ENCODE peak calls at places on chromosome 13, in six cellular contexts. One of them, this sample, is unnamed.

GRCh38 chr13:21625366-21625765 is 21.4 kb upstream of the MICU2 start:
- DNase-seq in CD4-positive, alpha-beta memory T cell: peak
- DNase-seq in left ventricle myocardium inferior: no peak
- DNase-seq in neuronal stem cell: no peak
- DNase-seq in fibroblast of lung: peak
- DNase-seq in left lung: no peak
- DNase-seq in this sample: peak

GRCh38 chr13:102839462-102839861 is 6.4 kb upstream of the ERCC5 start:
- DNase-seq in CD4-positive, alpha-beta memory T cell: no peak
- DNase-seq in left ventricle myocardium inferior: no peak
- DNase-seq in neuronal stem cell: no peak
- DNase-seq in fibroblast of lung: peak
- DNase-seq in left lung: no peak
- DNase-seq in this sample: no peak

GRCh38 chr13:96967248-96967745 is 27.0 kb downstream of the OXGR1 start:
- DNase-seq in CD4-positive, alpha-beta memory T cell: no peak
- DNase-seq in left ventricle myocardium inferior: no peak
- DNase-seq in neuronal stem cell: no peak
- DNase-seq in fibroblast of lung: no peak
- DNase-seq in left lung: no peak
- DNase-seq in this sample: no peak

GRCh38 chr13:59112375-59112774 is 1051.4 kb downstream of the DIAPH3 start:
- DNase-seq in CD4-positive, alpha-beta memory T cell: no peak
- DNase-seq in left ventricle myocardium inferior: no peak
- DNase-seq in neuronal stem cell: no peak
- DNase-seq in fibroblast of lung: peak
- DNase-seq in left lung: no peak
- DNase-seq in this sample: peak

GRCh38 chr13:20608438-20609020 is 41.6 kb downstream of the IFT88 start:
- DNase-seq in CD4-positive, alpha-beta memory T cell: no peak
- DNase-seq in left ventricle myocardium inferior: no peak
- DNase-seq in neuronal stem cell: no peak
- DNase-seq in fibroblast of lung: peak
- DNase-seq in left lung: no peak
- DNase-seq in this sample: no peak

GRCh38 chr13:104968876-104969275 is 1566.6 kb downstream of the EFNB2 start:
- DNase-seq in CD4-positive, alpha-beta memory T cell: no peak
- DNase-seq in left ventricle myocardium inferior: no peak
- DNase-seq in neuronal stem cell: no peak
- DNase-seq in fibroblast of lung: no peak
- DNase-seq in left lung: no peak
- DNase-seq in this sample: no peak

GRCh38 chr13:90594694-90595093 is 752.8 kb upstream of the MIR17HG start:
- DNase-seq in CD4-positive, alpha-beta memory T cell: no peak
- DNase-seq in left ventricle myocardium inferior: no peak
- DNase-seq in neuronal stem cell: no peak
- DNase-seq in fibroblast of lung: peak
- DNase-seq in left lung: no peak
- DNase-seq in this sample: peak

GRCh38 chr13:106797081-106797640 is 229.2 kb upstream of the ARGLU1 start:
- DNase-seq in CD4-positive, alpha-beta memory T cell: no peak
- DNase-seq in left ventricle myocardium inferior: no peak
- DNase-seq in neuronal stem cell: no peak
- DNase-seq in fibroblast of lung: no peak
- DNase-seq in left lung: no peak
- DNase-seq in this sample: no peak

GRCh38 chr13:112096959-112097358 is 30.0 kb downstream of the SOX1 start:
- DNase-seq in CD4-positive, alpha-beta memory T cell: no peak
- DNase-seq in left ventricle myocardium inferior: no peak
- DNase-seq in neuronal stem cell: no peak
- DNase-seq in fibroblast of lung: no peak
- DNase-seq in left lung: no peak
- DNase-seq in this sample: no peak

GRCh38 chr13:28539625-28540286 is 44.8 kb upstream of the FLT1 start:
- DNase-seq in CD4-positive, alpha-beta memory T cell: no peak
- DNase-seq in left ventricle myocardium inferior: no peak
- DNase-seq in neuronal stem cell: no peak
- DNase-seq in fibroblast of lung: no peak
- DNase-seq in left lung: no peak
- DNase-seq in this sample: no peak

GRCh38 chr13:99431927-99432636 is 69.2 kb upstream of the TM9SF2 start:
- DNase-seq in CD4-positive, alpha-beta memory T cell: no peak
- DNase-seq in left ventricle myocardium inferior: no peak
- DNase-seq in neuronal stem cell: no peak
- DNase-seq in fibroblast of lung: no peak
- DNase-seq in left lung: no peak
- DNase-seq in this sample: no peak

GRCh38 chr13:104571161-104571889 is 1505.1 kb upstream of the SLC10A2 start:
- DNase-seq in CD4-positive, alpha-beta memory T cell: no peak
- DNase-seq in left ventricle myocardium inferior: no peak
- DNase-seq in neuronal stem cell: peak
- DNase-seq in fibroblast of lung: peak
- DNase-seq in left lung: no peak
- DNase-seq in this sample: peak

GRCh38 chr13:39485314-39485700 is 117.7 kb downstream of the LHFPL6 start:
- DNase-seq in CD4-positive, alpha-beta memory T cell: no peak
- DNase-seq in left ventricle myocardium inferior: no peak
- DNase-seq in neuronal stem cell: no peak
- DNase-seq in fibroblast of lung: peak
- DNase-seq in left lung: no peak
- DNase-seq in this sample: no peak

DNA sequence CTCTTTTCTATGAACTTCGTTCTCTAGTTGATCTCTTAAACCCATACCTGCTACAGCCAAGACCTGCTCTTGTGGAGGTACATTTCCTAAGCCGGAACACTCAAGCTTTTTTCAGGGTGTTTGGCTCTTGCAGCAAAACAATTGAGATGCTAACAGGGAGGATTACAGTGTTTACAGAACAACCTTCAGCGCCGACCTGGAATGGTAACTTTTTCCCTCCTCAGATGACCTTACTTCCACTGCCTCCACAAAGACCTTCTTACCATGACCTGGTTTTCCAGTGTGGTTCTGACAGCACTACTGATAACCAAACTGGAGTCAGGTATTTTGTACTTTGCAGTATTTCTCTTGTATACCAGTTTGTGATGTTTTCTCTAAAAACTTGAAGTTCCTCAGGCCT is 506 bp downstream of the KCNRG start:
- DNase-seq in CD4-positive, alpha-beta memory T cell: no peak
- DNase-seq in left ventricle myocardium inferior: no peak
- DNase-seq in neuronal stem cell: no peak
- DNase-seq in fibroblast of lung: no peak
- DNase-seq in left lung: no peak
- DNase-seq in this sample: no peak
- H3K4me3 ChIP-seq in CD4-positive, alpha-beta memory T cell: no peak
- H3K4me3 ChIP-seq in left ventricle myocardium inferior: no peak
- H3K4me3 ChIP-seq in neuronal stem cell: no peak
- H3K4me3 ChIP-seq in fibroblast of lung: no peak
- H3K4me3 ChIP-seq in left lung: no peak
- H3K4me3 ChIP-seq in this sample: no peak

GRCh38 chr13:50687545-50687944 is 155.9 kb downstream of the DLEU7 start:
- DNase-seq in CD4-positive, alpha-beta memory T cell: no peak
- DNase-seq in left ventricle myocardium inferior: no peak
- DNase-seq in neuronal stem cell: no peak
- DNase-seq in fibroblast of lung: no peak
- DNase-seq in left lung: no peak
- DNase-seq in this sample: no peak
- H3K27ac ChIP-seq in CD4-positive, alpha-beta memory T cell: no peak
- H3K27ac ChIP-seq in left ventricle myocardium inferior: peak
- H3K27ac ChIP-seq in neuronal stem cell: no peak
- H3K27ac ChIP-seq in fibroblast of lung: no peak
- H3K27ac ChIP-seq in left lung: no peak
- H3K27ac ChIP-seq in this sample: no peak

DNA sequence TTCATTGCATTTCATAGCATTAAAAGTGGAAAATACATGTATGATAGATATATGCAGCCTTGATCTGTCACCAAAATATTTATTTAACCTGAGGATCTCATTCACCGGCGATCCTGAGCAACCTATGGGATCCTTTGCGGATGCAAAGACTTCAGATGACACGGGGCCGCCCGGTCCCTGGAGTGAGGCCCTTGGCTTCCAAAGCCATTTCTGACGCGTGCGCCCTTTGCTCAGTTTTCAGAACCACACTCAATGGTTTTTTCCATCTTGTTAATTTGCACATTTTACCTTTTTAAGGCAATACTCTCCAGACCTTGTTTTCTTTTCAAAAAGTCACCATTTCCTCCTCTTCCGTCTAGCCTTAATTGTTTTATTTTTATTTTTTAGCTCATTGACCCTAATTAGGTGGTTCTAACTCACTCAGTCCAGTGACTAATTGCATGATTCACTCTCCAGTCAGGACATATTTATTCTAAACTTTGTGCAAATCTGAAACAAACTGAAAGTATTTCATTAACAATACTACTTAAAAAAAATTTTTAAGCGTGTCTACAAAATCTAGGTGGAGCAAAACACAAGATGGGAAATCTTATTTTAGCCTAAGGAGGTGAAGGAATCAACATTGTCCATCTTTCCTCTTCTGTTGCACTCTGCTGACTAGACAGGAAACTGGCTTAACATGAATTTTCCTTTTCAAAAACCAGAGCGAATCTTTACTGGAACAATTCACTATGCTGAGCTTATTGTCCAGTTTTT is 47.9 kb downstream of the COL4A1 start:
- DNase-seq in CD4-positive, alpha-beta memory T cell: no peak
- DNase-seq in left ventricle myocardium inferior: no peak
- DNase-seq in neuronal stem cell: no peak
- DNase-seq in fibroblast of lung: peak
- DNase-seq in left lung: no peak
- DNase-seq in this sample: no peak
- H3K4me3 ChIP-seq in CD4-positive, alpha-beta memory T cell: no peak
- H3K4me3 ChIP-seq in left ventricle myocardium inferior: no peak
- H3K4me3 ChIP-seq in neuronal stem cell: no peak
- H3K4me3 ChIP-seq in fibroblast of lung: no peak
- H3K4me3 ChIP-seq in left lung: no peak
- H3K4me3 ChIP-seq in this sample: no peak

DNA sequence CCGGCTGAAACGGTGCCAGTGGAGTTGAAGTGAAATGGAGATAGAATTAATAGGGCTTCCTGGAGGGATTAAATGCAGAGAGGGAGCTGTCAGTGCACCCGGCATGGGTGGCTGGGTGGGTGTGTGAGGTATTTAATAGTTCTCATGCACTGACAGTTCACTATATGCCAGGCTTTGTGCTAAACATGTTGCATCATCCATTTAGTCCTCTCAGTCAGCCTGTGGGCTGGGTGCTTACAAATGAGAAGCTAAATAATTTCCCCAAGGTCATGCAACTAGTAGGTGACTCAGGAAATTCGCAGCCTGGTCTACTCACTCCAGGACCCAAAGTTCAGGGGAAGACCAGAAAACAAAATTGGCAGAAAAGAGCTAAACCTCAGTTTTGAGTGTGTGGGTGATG is 63.5 kb upstream of the SPATA13 start:
- DNase-seq in CD4-positive, alpha-beta memory T cell: no peak
- DNase-seq in left ventricle myocardium inferior: no peak
- DNase-seq in neuronal stem cell: no peak
- DNase-seq in fibroblast of lung: peak
- DNase-seq in left lung: no peak
- DNase-seq in this sample: no peak
- H3K27ac ChIP-seq in CD4-positive, alpha-beta memory T cell: no peak
- H3K27ac ChIP-seq in left ventricle myocardium inferior: no peak
- H3K27ac ChIP-seq in neuronal stem cell: no peak
- H3K27ac ChIP-seq in fibroblast of lung: no peak
- H3K27ac ChIP-seq in left lung: no peak
- H3K27ac ChIP-seq in this sample: no peak

DNA sequence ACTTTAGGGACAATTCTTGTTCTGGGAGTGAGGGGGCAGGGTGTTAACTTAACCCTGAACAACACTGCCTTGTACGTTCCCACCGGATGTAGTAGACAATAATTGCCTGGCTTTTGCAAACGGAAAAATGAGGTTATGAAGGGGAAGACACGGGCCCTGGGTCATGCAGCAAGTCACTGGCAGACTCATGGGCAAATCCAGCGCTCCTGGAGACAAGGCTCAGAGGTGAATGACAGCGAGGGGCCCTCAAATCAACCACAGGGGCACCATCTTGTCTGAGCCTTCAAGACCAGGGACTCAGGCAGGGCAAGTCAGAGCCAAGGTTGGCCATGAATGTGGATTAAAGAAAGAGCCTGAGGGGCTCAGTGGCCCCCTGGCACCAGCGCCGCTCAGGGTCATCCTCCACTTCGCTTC is 2.8 kb downstream of the RASA3 start:
- DNase-seq in CD4-positive, alpha-beta memory T cell: no peak
- DNase-seq in left ventricle myocardium inferior: no peak
- DNase-seq in neuronal stem cell: no peak
- DNase-seq in fibroblast of lung: no peak
- DNase-seq in left lung: no peak
- DNase-seq in this sample: no peak
- H3K4me3 ChIP-seq in CD4-positive, alpha-beta memory T cell: peak
- H3K4me3 ChIP-seq in left ventricle myocardium inferior: peak
- H3K4me3 ChIP-seq in neuronal stem cell: peak
- H3K4me3 ChIP-seq in fibroblast of lung: peak
- H3K4me3 ChIP-seq in left lung: no peak
- H3K4me3 ChIP-seq in this sample: peak

DNA sequence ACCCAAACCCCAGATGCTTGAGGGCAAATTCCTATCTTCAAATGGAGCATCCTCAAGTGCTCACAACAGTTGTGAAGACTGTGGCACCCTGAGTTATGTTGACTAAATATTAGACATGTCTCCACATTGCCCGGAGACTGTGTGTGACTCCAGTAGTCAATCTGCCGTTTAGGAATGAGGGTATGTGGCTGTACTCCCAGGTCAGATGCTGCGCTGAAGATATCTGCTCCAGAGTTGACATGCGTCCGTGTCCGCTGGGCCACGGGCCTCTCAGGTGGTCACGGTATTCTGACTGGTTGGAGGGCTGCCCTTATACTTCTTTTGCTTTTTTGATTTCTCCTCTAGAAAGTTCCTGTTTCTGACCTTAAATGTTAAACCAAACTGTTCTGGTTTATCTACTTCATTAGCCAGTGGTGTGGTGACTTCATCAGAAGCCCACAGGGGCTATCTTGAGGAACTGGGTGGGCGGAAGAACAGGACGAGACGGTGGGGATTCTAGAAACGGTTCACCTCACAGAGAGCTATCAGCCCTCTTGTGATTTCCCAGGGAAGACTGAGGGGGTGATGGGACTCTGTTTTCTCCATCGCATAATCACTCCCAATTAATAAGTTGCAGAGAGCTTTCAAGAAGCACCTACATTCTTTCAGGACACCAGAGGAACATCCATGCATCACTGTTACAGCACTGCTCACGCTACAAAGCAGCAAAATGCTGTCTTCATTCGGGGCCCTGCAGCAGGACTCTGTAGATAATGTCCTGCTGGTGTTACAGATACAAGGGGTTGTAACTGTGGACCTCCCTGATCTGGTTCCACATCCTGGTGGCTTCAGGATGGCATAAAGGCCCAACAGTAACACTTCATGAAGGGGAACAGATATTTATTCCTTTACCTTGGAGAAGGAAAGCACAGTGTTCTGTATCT is 1.3 kb upstream of the LCP1 start:
- DNase-seq in CD4-positive, alpha-beta memory T cell: no peak
- DNase-seq in left ventricle myocardium inferior: no peak
- DNase-seq in neuronal stem cell: no peak
- DNase-seq in fibroblast of lung: no peak
- DNase-seq in left lung: no peak
- DNase-seq in this sample: no peak
- H3K27ac ChIP-seq in CD4-positive, alpha-beta memory T cell: peak
- H3K27ac ChIP-seq in left ventricle myocardium inferior: no peak
- H3K27ac ChIP-seq in neuronal stem cell: no peak
- H3K27ac ChIP-seq in fibroblast of lung: no peak
- H3K27ac ChIP-seq in left lung: no peak
- H3K27ac ChIP-seq in this sample: no peak

This sample was measured in brain microvascular endothelial cell.